ENCODE peak calls at places on chromosome 16, in four cellular contexts. V is neural crest cell, X is mucosa of gallbladder, R is RCC 7860. F is an unnamed sample.
A peak's percentile ranks its signal among the peaks of the same experiment; 100 is the strongest.

GRCh38 chr16:25256821-25257503 is 683 bp downstream of the ZKSCAN2 start:
- DNase-seq in V (peak; percentile 19), X (peak; percentile 11), R (no peak), F (peak; percentile 23)

GRCh38 chr16:14399397-14400284 is 230.4 kb downstream of the PARN start:
- DNase-seq in V (no peak), X (peak; percentile 23), R (peak; percentile 89), F (peak; percentile 19)

GRCh38 chr16:21646721-21647561 is 5.5 kb downstream of the IGSF6 start:
- DNase-seq in V (no peak), X (peak; percentile 40), R (peak; percentile 33), F (no peak)

GRCh38 chr16:72850863-72851262 is 197.1 kb downstream of the ZFHX3 start:
- DNase-seq in V (no peak), X (no peak), R (no peak), F (no peak)

GRCh38 chr16:23435500-23435899 is 17.5 kb downstream of the COG7 start:
- DNase-seq in V (peak; percentile 69), X (peak; percentile 32), R (peak; percentile 57), F (peak; percentile 67)

GRCh38 chr16:57094911-57095310 is 2.5 kb downstream of the CPNE2 start:
- DNase-seq in V (no peak), X (no peak), R (no peak), F (no peak)

GRCh38 chr16:53913082-53913870 is 209.3 kb downstream of the FTO start:
- DNase-seq in V (no peak), X (no peak), R (peak; percentile 29), F (peak; percentile 96)

GRCh38 chr16:55759983-55760664 is 72.8 kb downstream of the CES1 start:
- DNase-seq in V (peak; percentile 16), X (peak; percentile 61), R (no peak), F (no peak)

GRCh38 chr16:89973654-89974335 is 25.2 kb downstream of the DEF8 start:
- DNase-seq in V (no peak), X (no peak), R (peak; percentile 5), F (no peak)

GRCh38 chr16:87836844-87837581 is 32.3 kb downstream of the SLC7A5 start:
- DNase-seq in V (no peak), X (no peak), R (no peak), F (peak; percentile 21)

GRCh38 chr16:85102106-85102630 is 10.1 kb downstream of the CIBAR2 start:
- DNase-seq in V (no peak), X (no peak), R (no peak), F (no peak)

GRCh38 chr16:10942352-10943297 is at the start of gene DEXI:
- DNase-seq in V (peak; percentile 91), X (peak; percentile 95), R (peak; percentile 82), F (peak; percentile 92)

GRCh38 chr16:4330277-4330882 is 14.5 kb downstream of the GLIS2 start:
- DNase-seq in V (peak; percentile 86), X (peak; percentile 79), R (peak; percentile 38), F (peak; percentile 80)

GRCh38 chr16:67068212-67068753 is 39.3 kb downstream of the CBFB start:
- DNase-seq in V (no peak), X (no peak), R (no peak), F (no peak)

GRCh38 chr16:74563828-74564263 is 43.1 kb downstream of the GLG1 start:
- DNase-seq in V (no peak), X (no peak), R (peak; percentile 76), F (no peak)

GRCh38 chr16:57380671-57381462 is 8.6 kb downstream of the CX3CL1 start:
- DNase-seq in V (no peak), X (peak; percentile 22), R (peak; percentile 42), F (peak; percentile 62)

GRCh38 chr16:57299009-57299718 is 14.7 kb upstream of the PLLP start:
- DNase-seq in V (peak; percentile 47), X (no peak), R (peak; percentile 76), F (no peak)

GRCh38 chr16:27426423-27427408 is 24.7 kb downstream of the IL21R start:
- DNase-seq in V (no peak), X (peak; percentile 27), R (peak; percentile 91), F (peak; percentile 86)

GRCh38 chr16:645852-646678 is 3.1 kb upstream of the WDR90 start:
- DNase-seq in V (no peak), X (no peak), R (no peak), F (no peak)

F was measured in cardiac muscle cell.